ENCODE peak calls at places on chromosomes 2 and 18, in nine cellular contexts. One of them, this sample, is unnamed.

GRCh38 chr2:236535024-236535423 is 34.6 kb upstream of the ACKR3 start:
- DNase-seq in iris pigment epithelial cell: peak; percentile 77
- DNase-seq in HS-5: peak; percentile 34
- DNase-seq in KBM-7: no peak
- DNase-seq in mammary epithelial cell: peak; percentile 59
- DNase-seq in anterior cingulate cortex: no peak
- DNase-seq in NCI-H510A: no peak
- DNase-seq in fibroblast of lung: peak; percentile 96
- DNase-seq in naive thymus-derived CD8-positive, alpha-beta T cell: no peak
- DNase-seq in this sample: no peak

GRCh38 chr18:79951545-79952456 is at the start of gene SLC66A2:
- DNase-seq in iris pigment epithelial cell: peak; percentile 84
- DNase-seq in HS-5: no peak
- DNase-seq in KBM-7: peak; percentile 77
- DNase-seq in mammary epithelial cell: peak; percentile 83
- DNase-seq in anterior cingulate cortex: peak; percentile 88
- DNase-seq in NCI-H510A: peak; percentile 66
- DNase-seq in fibroblast of lung: peak; percentile 79
- DNase-seq in naive thymus-derived CD8-positive, alpha-beta T cell: peak; percentile 91
- DNase-seq in this sample: peak; percentile 94

GRCh38 chr2:47984041-47984440 is 77.7 kb upstream of the FBXO11 start:
- DNase-seq in iris pigment epithelial cell: peak; percentile 52
- DNase-seq in HS-5: no peak
- DNase-seq in KBM-7: peak; percentile 77
- DNase-seq in mammary epithelial cell: no peak
- DNase-seq in anterior cingulate cortex: no peak
- DNase-seq in NCI-H510A: no peak
- DNase-seq in fibroblast of lung: peak; percentile 76
- DNase-seq in naive thymus-derived CD8-positive, alpha-beta T cell: no peak
- DNase-seq in this sample: no peak

GRCh38 chr2:44075536-44075935 is 79.7 kb upstream of the LRPPRC start:
- DNase-seq in iris pigment epithelial cell: peak; percentile 35
- DNase-seq in HS-5: no peak
- DNase-seq in KBM-7: no peak
- DNase-seq in mammary epithelial cell: no peak
- DNase-seq in anterior cingulate cortex: peak; percentile 78
- DNase-seq in NCI-H510A: no peak
- DNase-seq in fibroblast of lung: peak; percentile 44
- DNase-seq in naive thymus-derived CD8-positive, alpha-beta T cell: no peak
- DNase-seq in this sample: no peak

GRCh38 chr2:150339951-150340350 is 147.5 kb downstream of the RND3 start:
- DNase-seq in iris pigment epithelial cell: peak; percentile 22
- DNase-seq in HS-5: no peak
- DNase-seq in KBM-7: no peak
- DNase-seq in mammary epithelial cell: no peak
- DNase-seq in anterior cingulate cortex: no peak
- DNase-seq in NCI-H510A: no peak
- DNase-seq in fibroblast of lung: peak; percentile 38
- DNase-seq in naive thymus-derived CD8-positive, alpha-beta T cell: no peak
- DNase-seq in this sample: no peak

GRCh38 chr2:109203246-109204011 is 74.4 kb downstream of the SH3RF3 start:
- DNase-seq in iris pigment epithelial cell: no peak
- DNase-seq in HS-5: no peak
- DNase-seq in KBM-7: no peak
- DNase-seq in mammary epithelial cell: no peak
- DNase-seq in anterior cingulate cortex: no peak
- DNase-seq in NCI-H510A: no peak
- DNase-seq in fibroblast of lung: no peak
- DNase-seq in naive thymus-derived CD8-positive, alpha-beta T cell: no peak
- DNase-seq in this sample: peak; percentile 8

GRCh38 chr2:230774348-230774951 is 61.8 kb downstream of the CAB39 start:
- DNase-seq in iris pigment epithelial cell: peak; percentile 84
- DNase-seq in HS-5: peak; percentile 68
- DNase-seq in KBM-7: no peak
- DNase-seq in mammary epithelial cell: peak; percentile 75
- DNase-seq in anterior cingulate cortex: no peak
- DNase-seq in NCI-H510A: no peak
- DNase-seq in fibroblast of lung: peak; percentile 89
- DNase-seq in naive thymus-derived CD8-positive, alpha-beta T cell: no peak
- DNase-seq in this sample: no peak

GRCh38 chr2:171149539-171149938 is 11.2 kb downstream of the TLK1 start:
- DNase-seq in iris pigment epithelial cell: no peak
- DNase-seq in HS-5: no peak
- DNase-seq in KBM-7: no peak
- DNase-seq in mammary epithelial cell: no peak
- DNase-seq in anterior cingulate cortex: no peak
- DNase-seq in NCI-H510A: no peak
- DNase-seq in fibroblast of lung: no peak
- DNase-seq in naive thymus-derived CD8-positive, alpha-beta T cell: no peak
- DNase-seq in this sample: no peak

GRCh38 chr2:30209227-30209626 is 22.1 kb upstream of the LBH start:
- DNase-seq in iris pigment epithelial cell: no peak
- DNase-seq in HS-5: no peak
- DNase-seq in KBM-7: no peak
- DNase-seq in mammary epithelial cell: no peak
- DNase-seq in anterior cingulate cortex: no peak
- DNase-seq in NCI-H510A: no peak
- DNase-seq in fibroblast of lung: no peak
- DNase-seq in naive thymus-derived CD8-positive, alpha-beta T cell: peak; percentile 74
- DNase-seq in this sample: no peak

GRCh38 chr2:233990261-233990798 is 60.2 kb upstream of the SPP2 start:
- DNase-seq in iris pigment epithelial cell: no peak
- DNase-seq in HS-5: no peak
- DNase-seq in KBM-7: no peak
- DNase-seq in mammary epithelial cell: peak; percentile 73
- DNase-seq in anterior cingulate cortex: no peak
- DNase-seq in NCI-H510A: no peak
- DNase-seq in fibroblast of lung: peak; percentile 49
- DNase-seq in naive thymus-derived CD8-positive, alpha-beta T cell: peak; percentile 88
- DNase-seq in this sample: peak; percentile 89

GRCh38 chr2:23491622-23492336 is 106.8 kb downstream of the KLHL29 start:
- DNase-seq in iris pigment epithelial cell: no peak
- DNase-seq in HS-5: no peak
- DNase-seq in KBM-7: no peak
- DNase-seq in mammary epithelial cell: no peak
- DNase-seq in anterior cingulate cortex: no peak
- DNase-seq in NCI-H510A: no peak
- DNase-seq in fibroblast of lung: no peak
- DNase-seq in naive thymus-derived CD8-positive, alpha-beta T cell: no peak
- DNase-seq in this sample: no peak

GRCh38 chr2:85409719-85410583 is at the start of gene CAPG:
- DNase-seq in iris pigment epithelial cell: no peak
- DNase-seq in HS-5: no peak
- DNase-seq in KBM-7: peak; percentile 69
- DNase-seq in mammary epithelial cell: peak; percentile 63
- DNase-seq in anterior cingulate cortex: no peak
- DNase-seq in NCI-H510A: no peak
- DNase-seq in fibroblast of lung: peak; percentile 23
- DNase-seq in naive thymus-derived CD8-positive, alpha-beta T cell: peak; percentile 15
- DNase-seq in this sample: peak; percentile 72

GRCh38 chr2:168699834-168700417 is 102.5 kb upstream of the NOSTRIN start:
- DNase-seq in iris pigment epithelial cell: peak; percentile 93
- DNase-seq in HS-5: no peak
- DNase-seq in KBM-7: no peak
- DNase-seq in mammary epithelial cell: no peak
- DNase-seq in anterior cingulate cortex: peak; percentile 17
- DNase-seq in NCI-H510A: no peak
- DNase-seq in fibroblast of lung: peak; percentile 67
- DNase-seq in naive thymus-derived CD8-positive, alpha-beta T cell: no peak
- DNase-seq in this sample: no peak

GRCh38 chr2:79977782-79978181 is 326.8 kb downstream of the LRRTM1 start:
- DNase-seq in iris pigment epithelial cell: peak; percentile 17
- DNase-seq in HS-5: no peak
- DNase-seq in KBM-7: no peak
- DNase-seq in mammary epithelial cell: no peak
- DNase-seq in anterior cingulate cortex: no peak
- DNase-seq in NCI-H510A: no peak
- DNase-seq in fibroblast of lung: no peak
- DNase-seq in naive thymus-derived CD8-positive, alpha-beta T cell: no peak
- DNase-seq in this sample: no peak

GRCh38 chr2:157895531-157895930 is 19.4 kb upstream of the ACVR1 start:
- DNase-seq in iris pigment epithelial cell: peak; percentile 42
- DNase-seq in HS-5: no peak
- DNase-seq in KBM-7: no peak
- DNase-seq in mammary epithelial cell: peak; percentile 59
- DNase-seq in anterior cingulate cortex: no peak
- DNase-seq in NCI-H510A: no peak
- DNase-seq in fibroblast of lung: peak; percentile 56
- DNase-seq in naive thymus-derived CD8-positive, alpha-beta T cell: no peak
- DNase-seq in this sample: peak; percentile 36

GRCh38 chr2:135701442-135701841 is 40.2 kb upstream of the UBXN4 start:
- DNase-seq in iris pigment epithelial cell: peak; percentile 72
- DNase-seq in HS-5: peak; percentile 25
- DNase-seq in KBM-7: no peak
- DNase-seq in mammary epithelial cell: peak; percentile 63
- DNase-seq in anterior cingulate cortex: no peak
- DNase-seq in NCI-H510A: no peak
- DNase-seq in fibroblast of lung: peak; percentile 45
- DNase-seq in naive thymus-derived CD8-positive, alpha-beta T cell: no peak
- DNase-seq in this sample: no peak

GRCh38 chr18:23812566-23813440 is 123.5 kb downstream of the LAMA3 start:
- DNase-seq in iris pigment epithelial cell: peak; percentile 25
- DNase-seq in HS-5: peak; percentile 33
- DNase-seq in KBM-7: peak; percentile 72
- DNase-seq in mammary epithelial cell: peak; percentile 36
- DNase-seq in anterior cingulate cortex: no peak
- DNase-seq in NCI-H510A: no peak
- DNase-seq in fibroblast of lung: peak; percentile 12
- DNase-seq in naive thymus-derived CD8-positive, alpha-beta T cell: peak; percentile 45
- DNase-seq in this sample: no peak

GRCh38 chr2:132581917-132582316 is 88.1 kb downstream of the LYPD1 start:
- DNase-seq in iris pigment epithelial cell: no peak
- DNase-seq in HS-5: no peak
- DNase-seq in KBM-7: no peak
- DNase-seq in mammary epithelial cell: peak; percentile 81
- DNase-seq in anterior cingulate cortex: no peak
- DNase-seq in NCI-H510A: peak; percentile 94
- DNase-seq in fibroblast of lung: no peak
- DNase-seq in naive thymus-derived CD8-positive, alpha-beta T cell: no peak
- DNase-seq in this sample: no peak

GRCh38 chr2:97546711-97547110 is 43.0 kb downstream of the ANKRD36B start:
- DNase-seq in iris pigment epithelial cell: peak; percentile 10
- DNase-seq in HS-5: peak; percentile 59
- DNase-seq in KBM-7: no peak
- DNase-seq in mammary epithelial cell: no peak
- DNase-seq in anterior cingulate cortex: no peak
- DNase-seq in NCI-H510A: no peak
- DNase-seq in fibroblast of lung: no peak
- DNase-seq in naive thymus-derived CD8-positive, alpha-beta T cell: no peak
- DNase-seq in this sample: no peak

GRCh38 chr18:79972720-79973119 is 8.3 kb downstream of the HSBP1L1 start:
- DNase-seq in iris pigment epithelial cell: no peak
- DNase-seq in HS-5: no peak
- DNase-seq in KBM-7: no peak
- DNase-seq in mammary epithelial cell: no peak
- DNase-seq in anterior cingulate cortex: no peak
- DNase-seq in NCI-H510A: no peak
- DNase-seq in fibroblast of lung: no peak
- DNase-seq in naive thymus-derived CD8-positive, alpha-beta T cell: no peak
- DNase-seq in this sample: no peak

GRCh38 chr2:85872536-85873161 is 16.1 kb downstream of the ST3GAL5 start:
- DNase-seq in iris pigment epithelial cell: no peak
- DNase-seq in HS-5: no peak
- DNase-seq in KBM-7: no peak
- DNase-seq in mammary epithelial cell: no peak
- DNase-seq in anterior cingulate cortex: no peak
- DNase-seq in NCI-H510A: no peak
- DNase-seq in fibroblast of lung: no peak
- DNase-seq in naive thymus-derived CD8-positive, alpha-beta T cell: no peak
- DNase-seq in this sample: no peak

GRCh38 chr2:218882866-218883366 is 2.3 kb downstream of the WNT10A start:
- DNase-seq in iris pigment epithelial cell: no peak
- DNase-seq in HS-5: no peak
- DNase-seq in KBM-7: no peak
- DNase-seq in mammary epithelial cell: peak; percentile 81
- DNase-seq in anterior cingulate cortex: no peak
- DNase-seq in NCI-H510A: no peak
- DNase-seq in fibroblast of lung: no peak
- DNase-seq in naive thymus-derived CD8-positive, alpha-beta T cell: no peak
- DNase-seq in this sample: no peak

GRCh38 chr2:132623096-132623839 is 46.7 kb downstream of the LYPD1 start:
- DNase-seq in iris pigment epithelial cell: peak; percentile 76
- DNase-seq in HS-5: no peak
- DNase-seq in KBM-7: no peak
- DNase-seq in mammary epithelial cell: peak; percentile 58
- DNase-seq in anterior cingulate cortex: no peak
- DNase-seq in NCI-H510A: no peak
- DNase-seq in fibroblast of lung: peak; percentile 90
- DNase-seq in naive thymus-derived CD8-positive, alpha-beta T cell: no peak
- DNase-seq in this sample: no peak

GRCh38 chr2:5938566-5938896 is 246.3 kb downstream of the SOX11 start:
- DNase-seq in iris pigment epithelial cell: no peak
- DNase-seq in HS-5: no peak
- DNase-seq in KBM-7: no peak
- DNase-seq in mammary epithelial cell: no peak
- DNase-seq in anterior cingulate cortex: no peak
- DNase-seq in NCI-H510A: no peak
- DNase-seq in fibroblast of lung: no peak
- DNase-seq in naive thymus-derived CD8-positive, alpha-beta T cell: no peak
- DNase-seq in this sample: no peak

GRCh38 chr18:40380657-40381441 is 1574.2 kb upstream of the PIK3C3 start:
- DNase-seq in iris pigment epithelial cell: peak; percentile 58
- DNase-seq in HS-5: no peak
- DNase-seq in KBM-7: no peak
- DNase-seq in mammary epithelial cell: peak; percentile 40
- DNase-seq in anterior cingulate cortex: no peak
- DNase-seq in NCI-H510A: no peak
- DNase-seq in fibroblast of lung: peak; percentile 59
- DNase-seq in naive thymus-derived CD8-positive, alpha-beta T cell: no peak
- DNase-seq in this sample: no peak

GRCh38 chr2:239298126-239298804 is 102.6 kb downstream of the HDAC4 start:
- DNase-seq in iris pigment epithelial cell: no peak
- DNase-seq in HS-5: no peak
- DNase-seq in KBM-7: peak; percentile 16
- DNase-seq in mammary epithelial cell: no peak
- DNase-seq in anterior cingulate cortex: no peak
- DNase-seq in NCI-H510A: no peak
- DNase-seq in fibroblast of lung: no peak
- DNase-seq in naive thymus-derived CD8-positive, alpha-beta T cell: peak; percentile 87
- DNase-seq in this sample: peak; percentile 87

GRCh38 chr2:191176801-191177438 is 26.1 kb upstream of the STAT4 start:
- DNase-seq in iris pigment epithelial cell: no peak
- DNase-seq in HS-5: no peak
- DNase-seq in KBM-7: no peak
- DNase-seq in mammary epithelial cell: no peak
- DNase-seq in anterior cingulate cortex: no peak
- DNase-seq in NCI-H510A: no peak
- DNase-seq in fibroblast of lung: no peak
- DNase-seq in naive thymus-derived CD8-positive, alpha-beta T cell: no peak
- DNase-seq in this sample: no peak

GRCh38 chr2:165499131-165499530 is 29.6 kb downstream of the CSRNP3 start:
- DNase-seq in iris pigment epithelial cell: no peak
- DNase-seq in HS-5: no peak
- DNase-seq in KBM-7: no peak
- DNase-seq in mammary epithelial cell: no peak
- DNase-seq in anterior cingulate cortex: no peak
- DNase-seq in NCI-H510A: no peak
- DNase-seq in fibroblast of lung: no peak
- DNase-seq in naive thymus-derived CD8-positive, alpha-beta T cell: no peak
- DNase-seq in this sample: no peak

GRCh38 chr2:191593622-191594416 is 84.1 kb upstream of the NABP1 start:
- DNase-seq in iris pigment epithelial cell: peak; percentile 60
- DNase-seq in HS-5: peak; percentile 87
- DNase-seq in KBM-7: no peak
- DNase-seq in mammary epithelial cell: peak; percentile 95
- DNase-seq in anterior cingulate cortex: no peak
- DNase-seq in NCI-H510A: no peak
- DNase-seq in fibroblast of lung: peak; percentile 64
- DNase-seq in naive thymus-derived CD8-positive, alpha-beta T cell: no peak
- DNase-seq in this sample: no peak